ENCODE peak calls at places on chromosome 16, in eight cellular contexts. L is neural progenitor cell, T is GM23248, S is HCT116, F is PC-3, P is OCI-LY7, D is MM.1S, Y is hepatocyte. M is an unnamed sample.

GRCh38 chr16:80994451-80994850 is 12.2 kb downstream of the CMC2 start:
- DNase-seq in D (no peak), P (no peak), S (no peak), L (no peak), T (peak; percentile 46), Y (no peak), F (peak; percentile 25), M (no peak)

GRCh38 chr16:80614908-80615696 is 74.3 kb downstream of the DYNLRB2 start:
- DNase-seq in T (peak; percentile 86), Y (peak; percentile 28), S (peak; percentile 6), D (no peak), P (no peak), L (no peak), F (peak; percentile 82), M (no peak)

GRCh38 chr16:48013476-48013875 is 142.3 kb downstream of the ABCC12 start:
- DNase-seq in T (no peak), L (no peak), P (no peak), S (no peak), Y (no peak), F (peak; percentile 88), D (no peak), M (no peak)

GRCh38 chr16:89133457-89134127 is 38.0 kb upstream of the CDH15 start:
- DNase-seq in T (no peak), F (no peak), Y (no peak), S (no peak), L (no peak), D (no peak), P (no peak), M (no peak)

GRCh38 chr16:4795828-4796572 is 831 bp downstream of the SMIM22 start:
- DNase-seq in D (no peak), S (no peak), T (no peak), P (no peak), Y (no peak), F (no peak), L (no peak), M (no peak)

GRCh38 chr16:23280483-23280967 is 21.6 kb upstream of the SCNN1B start:
- DNase-seq in P (no peak), S (no peak), F (peak; percentile 82), T (peak; percentile 39), Y (no peak), L (no peak), D (no peak), M (no peak)

GRCh38 chr16:24771132-24771778 is 41.8 kb downstream of the TNRC6A start:
- DNase-seq in S (no peak), D (no peak), T (peak; percentile 47), F (peak; percentile 20), P (no peak), Y (no peak), L (no peak), M (no peak)

GRCh38 chr16:86048882-86049585 is 150.1 kb downstream of the IRF8 start:
- DNase-seq in P (peak; percentile 8), F (no peak), L (no peak), T (no peak), D (no peak), S (no peak), Y (no peak), M (no peak)

GRCh38 chr16:81621496-81621895 is 157.6 kb upstream of the PLCG2 start:
- DNase-seq in F (no peak), S (no peak), Y (no peak), P (no peak), D (no peak), L (no peak), T (no peak), M (no peak)

GRCh38 chr16:51657844-51658243 is 506.8 kb upstream of the SALL1 start:
- DNase-seq in P (no peak), F (no peak), D (no peak), T (no peak), S (no peak), L (no peak), Y (no peak), M (no peak)

GRCh38 chr16:19515765-19516164 is 6.1 kb downstream of the GDE1 start:
- DNase-seq in Y (no peak), P (no peak), D (no peak), T (no peak), S (no peak), L (no peak), F (peak; percentile 58), M (no peak)

GRCh38 chr16:59410451-59410850 is 676.3 kb upstream of the GOT2 start:
- DNase-seq in Y (no peak), L (no peak), S (no peak), T (no peak), D (no peak), P (no peak), F (no peak), M (no peak)

GRCh38 chr16:59412275-59412841 is 678.2 kb upstream of the GOT2 start:
- DNase-seq in Y (peak; percentile 10), D (peak; percentile 9), F (peak; percentile 54), T (peak; percentile 4), S (no peak), L (peak; percentile 41), P (no peak), M (no peak)
- TF ChIP-seq EZH2phosphoT487 in Y (no peak), D (no peak), F (no peak), T (no peak), S (no peak), L (no peak), P (no peak), M (no peak)

GRCh38 chr16:28279006-28279405 is 13.3 kb upstream of the SBK1 start:
- DNase-seq in F (no peak), Y (no peak), T (no peak), S (no peak), P (no peak), L (no peak), D (no peak), M (no peak)

GRCh38 chr16:28274676-28275075 is 17.6 kb upstream of the SBK1 start:
- DNase-seq in F (no peak), Y (no peak), S (no peak), D (no peak), P (no peak), L (no peak), T (no peak), M (no peak)

GRCh38 chr16:28276301-28276700 is 16.0 kb upstream of the SBK1 start:
- DNase-seq in F (no peak), D (no peak), S (no peak), Y (no peak), T (no peak), P (no peak), L (no peak), M (no peak)

GRCh38 chr16:28280881-28281836 is 11.2 kb upstream of the SBK1 start:
- DNase-seq in S (no peak), L (peak; percentile 32), Y (no peak), T (no peak), F (no peak), P (peak; percentile 16), D (no peak), M (no peak)

GRCh38 chr16:28277537-28278388 is 14.6 kb upstream of the SBK1 start:
- DNase-seq in L (peak; percentile 94), F (peak; percentile 80), P (peak; percentile 84), T (peak; percentile 85), Y (peak; percentile 91), D (peak; percentile 82), S (peak; percentile 65), M (peak; percentile 86)
- TF ChIP-seq EZH2phosphoT487 in L (no peak), F (no peak), P (no peak), T (no peak), Y (no peak), D (no peak), S (no peak), M (no peak)

DNA sequence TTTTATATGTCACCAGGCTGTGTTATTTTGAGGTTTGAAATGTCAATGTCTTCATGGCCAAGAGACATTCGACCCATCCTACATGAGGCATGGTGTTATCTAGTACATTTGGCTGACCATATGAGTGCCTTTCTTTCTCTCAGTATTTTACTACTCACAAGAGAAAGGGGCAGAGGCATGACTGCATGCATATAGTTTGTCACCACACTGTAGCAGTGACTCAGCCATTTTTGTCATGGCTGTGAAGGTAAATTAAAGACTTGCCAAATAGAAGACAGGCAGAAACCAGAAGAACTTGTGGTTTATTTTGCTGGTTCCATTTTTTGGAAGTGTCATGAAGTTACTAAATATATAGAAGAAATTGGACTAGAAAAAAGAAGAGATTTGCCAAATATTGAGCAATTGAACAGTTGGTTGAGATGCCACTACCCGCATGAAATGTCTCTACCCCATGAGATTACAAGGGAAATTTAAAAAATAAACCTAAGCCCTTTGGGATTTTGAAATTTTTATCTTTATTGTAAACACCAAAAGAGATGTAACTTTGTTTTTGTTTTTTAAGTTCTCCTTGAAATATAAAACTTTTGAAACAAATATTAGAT is 170.2 kb downstream of the CHD9 start:
- DNase-seq in L (no peak), Y (no peak), P (no peak), S (no peak), F (peak; percentile 48), T (peak; percentile 65), D (peak; percentile 19), M (no peak)
- TF ChIP-seq EZH2phosphoT487 in L (no peak), Y (no peak), P (no peak), S (no peak), F (no peak), T (no peak), D (no peak), M (no peak)

DNA sequence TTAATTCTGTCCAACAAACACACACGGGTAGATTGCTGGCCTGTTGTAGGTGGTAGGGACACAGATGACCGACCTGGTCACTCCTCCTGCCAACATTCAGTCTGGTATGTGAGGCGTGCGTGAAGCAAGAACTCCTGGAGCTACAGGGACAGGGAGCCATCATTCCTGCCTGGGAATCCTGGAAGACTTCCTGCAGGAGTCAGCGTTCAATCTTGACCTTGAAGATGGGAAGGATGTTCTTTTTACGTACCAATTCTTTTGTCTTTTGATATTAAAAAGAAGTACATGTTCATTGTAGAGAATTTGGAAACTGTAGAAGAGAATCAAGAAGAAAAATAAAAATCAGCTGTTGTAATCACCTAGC is 3.5 kb upstream of the ADGRG3 start:
- DNase-seq in L (no peak), D (no peak), F (no peak), P (no peak), Y (no peak), S (no peak), T (no peak), M (no peak)
- TF ChIP-seq EZH2phosphoT487 in L (no peak), D (no peak), F (no peak), P (no peak), Y (no peak), S (no peak), T (no peak), M (no peak)

GRCh38 chr16:70410736-70411135 is 28.2 kb downstream of the ST3GAL2 start:
- DNase-seq in T (no peak), L (no peak), D (no peak), S (no peak), Y (no peak), F (no peak), P (no peak), M (no peak)
- TF ChIP-seq EZH2phosphoT487 in T (no peak), L (no peak), D (no peak), S (no peak), Y (no peak), F (no peak), P (no peak), M (no peak)

DNA sequence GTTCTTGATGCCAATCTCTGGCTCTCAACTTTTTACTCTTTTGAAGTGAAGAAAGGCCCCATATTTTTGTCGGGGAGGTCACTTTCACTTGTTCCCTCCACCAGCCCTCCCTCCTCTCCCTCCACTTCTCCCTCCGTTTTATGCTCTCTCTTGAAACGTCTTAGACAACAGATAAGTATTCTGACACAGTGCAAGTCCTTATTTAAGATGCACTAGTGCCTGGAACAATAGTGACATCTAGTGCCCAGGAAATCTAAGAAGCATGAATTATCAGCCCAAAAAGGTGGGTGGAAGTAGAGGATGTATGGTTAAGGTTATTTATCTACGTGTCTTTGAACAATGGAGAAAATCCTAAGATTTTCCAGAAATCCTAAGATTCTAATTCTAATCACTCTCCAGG is 17.9 kb downstream of the PSME3IP1 start:
- DNase-seq in P (peak; percentile 84), L (peak; percentile 64), T (peak; percentile 72), Y (peak; percentile 66), S (peak; percentile 36), D (peak; percentile 69), F (peak; percentile 57), M (peak; percentile 46)
- TF ChIP-seq EZH2phosphoT487 in P (no peak), L (no peak), T (no peak), Y (no peak), S (no peak), D (no peak), F (no peak), M (no peak)